ENCODE peak calls at places on chromosomes 7 and 10, in five cellular contexts. C is MV-4-11, G is AG08395, K is trophoblast cell, Q is Calu3. R is an unnamed sample.

GRCh38 chr7:29189743-29190201 is 4.8 kb upstream of the CHN2 start:
- DNase-seq in C (peak), G (peak), K (peak), Q (peak), R (no peak)

GRCh38 chr7:39589323-39590111 is 23.3 kb downstream of the YAE1 start:
- DNase-seq in C (peak), G (peak), K (peak), Q (peak), R (no peak)

GRCh38 chr7:133183042-133183441 is 69.8 kb upstream of the EXOC4 start:
- DNase-seq in C (no peak), G (no peak), K (no peak), Q (no peak), R (no peak)

GRCh38 chr10:15092855-15093408 is 4.2 kb upstream of the RPP38 start:
- DNase-seq in C (no peak), G (no peak), K (no peak), Q (no peak), R (no peak)

GRCh38 chr10:61759751-61760150 is 97.0 kb downstream of the CABCOCO1 start:
- DNase-seq in C (no peak), G (no peak), K (no peak), Q (no peak), R (no peak)

GRCh38 chr7:18096087-18096486 is 68.4 kb upstream of the PRPS1L1 start:
- DNase-seq in C (no peak), G (no peak), K (no peak), Q (no peak), R (no peak)

GRCh38 chr10:36494386-36494785 is 631.0 kb upstream of the ANKRD30A start:
- DNase-seq in C (no peak), G (peak), K (no peak), Q (no peak), R (peak)

GRCh38 chr10:69973678-69974077 is 79.0 kb upstream of the MACROH2A2 start:
- DNase-seq in C (no peak), G (no peak), K (no peak), Q (no peak), R (no peak)

GRCh38 chr7:149753370-149754233 is 19.8 kb downstream of the ZNF467 start:
- DNase-seq in C (no peak), G (peak), K (peak), Q (peak), R (no peak)

GRCh38 chr7:108384721-108385483 is 71.3 kb downstream of the NRCAM start:
- DNase-seq in C (no peak), G (no peak), K (peak), Q (no peak), R (no peak)

GRCh38 chr7:50801907-50802306 is 19.2 kb upstream of the GRB10 start:
- DNase-seq in C (no peak), G (no peak), K (peak), Q (no peak), R (no peak)

GRCh38 chr7:116574025-116574822 is 49.4 kb downstream of the CAV1 start:
- DNase-seq in C (peak), G (no peak), K (no peak), Q (no peak), R (no peak)

GRCh38 chr7:122885583-122886356 is 490 bp downstream of the CADPS2 start:
- DNase-seq in C (no peak), G (peak), K (peak), Q (peak), R (no peak)

GRCh38 chr10:48363617-48364355 is 57.3 kb downstream of the MAPK8 start:
- DNase-seq in C (peak), G (peak), K (peak), Q (peak), R (no peak)

GRCh38 chr7:832968-833424 is 720 bp downstream of the SUN1 start:
- DNase-seq in C (no peak), G (no peak), K (no peak), Q (no peak), R (no peak)

GRCh38 chr10:905503-905902 is 26.0 kb downstream of the LARP4B start:
- DNase-seq in C (no peak), G (peak), K (peak), Q (no peak), R (no peak)

GRCh38 chr7:159025161-159025779 is 119.4 kb downstream of the VIPR2 start:
- DNase-seq in C (peak), G (no peak), K (no peak), Q (no peak), R (no peak)

GRCh38 chr10:117545141-117546019 is 2.8 kb downstream of the EMX2 start:
- DNase-seq in C (no peak), G (no peak), K (no peak), Q (no peak), R (no peak)

R was measured in GM04503.